ENCODE peak calls at places on chromosomes 16 and 17, in six cellular contexts. P, G, T, Q, B and J are unnamed samples.

GRCh38 chr16:1202274-1202673 is 22.8 kb downstream of the TPSG1 start:
- DNase-seq in P (no peak), G (no peak), T (no peak), Q (no peak), B (no peak), J (no peak)

GRCh38 chr16:87383522-87384161 is at the start of gene FBXO31:
- DNase-seq in P (peak), G (peak), T (peak), Q (peak), B (peak), J (peak)

GRCh38 chr17:17372856-17373520 is 69.8 kb downstream of the NT5M start:
- DNase-seq in P (no peak), G (no peak), T (no peak), Q (no peak), B (no peak), J (no peak)

GRCh38 chr16:7182510-7183109 is 150.0 kb upstream of the RBFOX1 start:
- DNase-seq in P (no peak), G (no peak), T (no peak), Q (no peak), B (no peak), J (peak)

GRCh38 chr16:14284930-14285541 is 213.9 kb downstream of the MRTFB start:
- DNase-seq in P (no peak), G (peak), T (peak), Q (no peak), B (no peak), J (no peak)

GRCh38 chr17:73350864-73351263 is 39.1 kb upstream of the CDC42EP4 start:
- DNase-seq in P (no peak), G (no peak), T (no peak), Q (no peak), B (no peak), J (no peak)

GRCh38 chr17:35981908-35982330 is 622 bp upstream of the CCL16 start:
- DNase-seq in P (no peak), G (no peak), T (no peak), Q (no peak), B (no peak), J (no peak)

GRCh38 chr16:35752773-35753558 is 2293.6 kb downstream of the TP53TG3F start:
- DNase-seq in P (no peak), G (no peak), T (no peak), Q (no peak), B (no peak), J (no peak)

GRCh38 chr17:42673885-42674754 is 2.7 kb downstream of the PLEKHH3 start:
- DNase-seq in P (peak), G (no peak), T (peak), Q (no peak), B (no peak), J (peak)

GRCh38 chr16:29745853-29746345 is at the start of gene C16orf54:
- DNase-seq in P (no peak), G (no peak), T (no peak), Q (no peak), B (peak), J (no peak)

GRCh38 chr17:38443356-38444026 is 15.2 kb downstream of the ARHGAP23 start:
- DNase-seq in P (no peak), G (no peak), T (no peak), Q (no peak), B (peak), J (no peak)

GRCh38 chr16:67395105-67395457 is 1.8 kb upstream of the TPPP3 start:
- DNase-seq in P (no peak), G (no peak), T (no peak), Q (no peak), B (no peak), J (no peak)

GRCh38 chr17:55852734-55853133 is 101.9 kb downstream of the PCTP start:
- DNase-seq in P (no peak), G (no peak), T (no peak), Q (no peak), B (no peak), J (no peak)

GRCh38 chr17:51422634-51423033 is 162.3 kb downstream of the UTP18 start:
- DNase-seq in P (no peak), G (no peak), T (peak), Q (no peak), B (no peak), J (no peak)

GRCh38 chr16:56327929-56328258 is 97.5 kb downstream of the AMFR start:
- DNase-seq in P (no peak), G (no peak), T (no peak), Q (no peak), B (no peak), J (no peak)

GRCh38 chr17:57256708-57257112 is 387 bp downstream of the MSI2 start:
- DNase-seq in P (no peak), G (no peak), T (peak), Q (no peak), B (no peak), J (peak)

GRCh38 chr16:24013733-24014645 is 178.2 kb downstream of the PRKCB start:
- DNase-seq in P (no peak), G (no peak), T (peak), Q (no peak), B (peak), J (no peak)

GRCh38 chr17:383771-384621 is 31.4 kb upstream of the RPH3AL start:
- DNase-seq in P (no peak), G (no peak), T (no peak), Q (no peak), B (no peak), J (no peak)

GRCh38 chr16:27759947-27760844 is 210.3 kb downstream of the KATNIP start:
- DNase-seq in P (no peak), G (no peak), T (no peak), Q (no peak), B (no peak), J (peak)

GRCh38 chr16:10813123-10813455 is 5.5 kb downstream of the TVP23A start:
- DNase-seq in P (no peak), G (no peak), T (no peak), Q (no peak), B (no peak), J (no peak)

GRCh38 chr16:23512168-23512695 is 1.9 kb upstream of the GGA2 start:
- DNase-seq in P (no peak), G (no peak), T (no peak), Q (no peak), B (no peak), J (peak)

GRCh38 chr16:67843343-67843765 is 1.2 kb downstream of the THAP11 start:
- DNase-seq in P (peak), G (no peak), T (no peak), Q (no peak), B (no peak), J (no peak)

GRCh38 chr17:6640536-6641373 is at the start of the genes KIAA0753 and TXNDC17:
- DNase-seq in P (peak), G (peak), T (peak), Q (peak), B (peak), J (peak)

GRCh38 chr17:6641374-6641818 is 536 bp downstream of the TXNDC17 start:
- DNase-seq in P (no peak), G (no peak), T (no peak), Q (peak), B (no peak), J (peak)

GRCh38 chr17:6639014-6639650 is 1.4 kb downstream of the KIAA0753 start:
- DNase-seq in P (no peak), G (no peak), T (no peak), Q (no peak), B (no peak), J (peak)

GRCh38 chr17:6638046-6638908 is 2.2 kb downstream of the KIAA0753 start:
- DNase-seq in P (no peak), G (no peak), T (no peak), Q (no peak), B (no peak), J (no peak)

GRCh38 chr17:6639651-6640535 is 618 bp downstream of the KIAA0753 start:
- DNase-seq in P (peak), G (no peak), T (peak), Q (no peak), B (no peak), J (peak)
- TF ChIP-seq RAD21 in P (no peak), G (no peak), T (no peak), Q (no peak), B (no peak), J (no peak)

GRCh38 chr17:82732118-82732743 is 3.2 kb upstream of the FN3K start:
- DNase-seq in P (no peak), G (no peak), T (no peak), Q (no peak), B (no peak), J (no peak)
- TF ChIP-seq RAD21 in P (no peak), G (no peak), T (no peak), Q (no peak), B (no peak), J (no peak)

DNA sequence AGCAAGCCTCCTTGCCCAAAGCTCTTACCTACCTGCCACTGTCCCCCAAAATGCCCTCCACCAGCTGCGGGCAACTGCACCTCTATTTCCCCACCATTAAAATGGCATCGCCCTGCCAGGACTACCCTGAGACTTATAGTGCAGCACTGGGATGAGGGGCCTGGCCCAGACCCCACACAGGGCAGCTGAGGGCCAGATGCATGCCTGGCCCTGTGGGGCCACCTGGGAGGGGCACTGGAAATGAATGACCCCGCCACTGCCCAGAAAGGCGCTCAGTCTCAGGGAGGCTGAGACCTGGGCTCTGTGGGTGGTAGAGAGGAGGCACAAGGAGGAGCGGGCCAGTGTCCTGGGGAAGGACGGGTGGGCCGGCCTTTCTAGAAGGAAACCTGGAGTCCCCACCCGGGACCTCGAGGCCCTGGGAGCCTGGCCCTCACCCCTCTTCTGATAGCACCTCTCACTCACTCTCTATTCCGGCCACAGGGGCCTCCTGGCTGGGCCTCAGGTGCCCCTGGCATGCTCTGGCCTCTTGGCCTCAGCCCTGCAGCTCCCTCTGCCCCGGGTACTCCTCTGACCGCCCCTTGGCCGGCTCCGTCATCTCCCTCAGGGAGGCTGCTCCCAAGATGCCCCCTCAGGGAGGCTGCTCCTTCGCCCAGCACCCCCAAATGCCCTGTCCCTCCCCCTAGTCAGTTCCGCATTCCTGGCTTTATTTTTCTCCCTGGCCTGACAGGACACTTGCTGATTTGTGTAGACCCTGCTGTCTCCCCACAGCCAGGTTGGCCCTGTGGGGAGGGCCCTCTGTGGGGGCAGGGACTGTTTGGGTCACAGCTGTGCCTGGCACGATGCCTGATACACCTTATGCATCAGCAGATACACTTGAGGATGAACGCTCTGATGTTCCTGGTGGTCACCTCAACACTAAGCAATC is 27.1 kb downstream of the KATNB1 start:
- DNase-seq in P (no peak), G (no peak), T (no peak), Q (no peak), B (no peak), J (no peak)
- TF ChIP-seq RAD21 in P (no peak), G (no peak), T (no peak), Q (no peak), B (no peak), J (no peak)

GRCh38 chr16:86044881-86045600 is 146.1 kb downstream of the IRF8 start:
- DNase-seq in P (no peak), G (no peak), T (no peak), Q (no peak), B (no peak), J (no peak)

GRCh38 chr16:86042996-86043725 is 144.2 kb downstream of the IRF8 start:
- DNase-seq in P (no peak), G (no peak), T (no peak), Q (no peak), B (no peak), J (no peak)

GRCh38 chr16:86045601-86045971 is 146.6 kb downstream of the IRF8 start:
- DNase-seq in P (no peak), G (no peak), T (no peak), Q (no peak), B (no peak), J (no peak)

GRCh38 chr16:86046026-86046713 is 147.2 kb downstream of the IRF8 start:
- DNase-seq in P (no peak), G (no peak), T (no peak), Q (no peak), B (no peak), J (no peak)

GRCh38 chr16:86044241-86044671 is 145.3 kb downstream of the IRF8 start:
- DNase-seq in P (peak), G (peak), T (peak), Q (peak), B (no peak), J (peak)
- TF ChIP-seq RAD21 in P (peak), G (peak), T (no peak), Q (peak), B (peak), J (peak)

GRCh38 chr17:50076221-50076590 is 18.9 kb upstream of the PDK2 start:
- DNase-seq in P (no peak), G (no peak), T (no peak), Q (no peak), B (no peak), J (no peak)
- TF ChIP-seq RAD21 in P (no peak), G (no peak), T (no peak), Q (no peak), B (no peak), J (no peak)

DNA sequence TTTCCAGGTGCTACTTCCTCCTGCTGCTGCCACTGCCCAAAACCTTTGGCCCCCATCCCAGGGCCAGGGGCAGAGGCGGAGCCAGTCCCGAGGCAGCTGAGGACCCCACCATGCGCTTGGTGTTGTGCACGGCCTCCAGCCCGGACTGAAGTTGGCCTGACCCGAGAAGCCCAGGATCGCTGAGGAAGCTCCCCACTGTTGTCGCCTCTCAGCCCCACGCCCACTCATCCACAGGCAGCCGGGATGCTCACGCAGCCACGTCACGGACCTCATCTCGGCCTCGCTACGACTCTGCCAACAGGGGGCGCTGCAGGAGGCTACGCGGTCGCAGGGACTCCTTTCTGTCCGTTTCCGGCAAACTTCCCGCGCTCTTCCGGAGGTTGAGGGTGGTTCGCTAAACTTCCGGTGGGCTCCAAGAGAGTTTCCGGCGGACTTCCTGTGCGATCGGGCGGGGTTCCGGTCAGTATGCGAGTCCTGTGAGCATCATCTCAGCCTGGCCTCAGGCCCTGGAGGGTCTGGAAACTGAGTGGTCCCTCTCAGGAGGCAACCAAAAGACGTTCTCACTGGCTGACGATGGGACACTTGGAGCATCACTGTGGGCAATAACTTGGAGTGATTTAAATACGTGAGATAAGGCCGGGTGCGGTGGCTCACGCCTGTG is 12.4 kb downstream of the ZG16B start:
- DNase-seq in P (no peak), G (peak), T (peak), Q (no peak), B (no peak), J (peak)
- TF ChIP-seq RAD21 in P (peak), G (no peak), T (no peak), Q (peak), B (no peak), J (peak)

GRCh38 chr17:8649157-8650118 is 18.9 kb upstream of the MYH10 start:
- DNase-seq in P (peak), G (no peak), T (no peak), Q (no peak), B (no peak), J (no peak)
- TF ChIP-seq RAD21 in P (no peak), G (no peak), T (no peak), Q (no peak), B (no peak), J (no peak)

GRCh38 chr17:49495842-49496182 is 719 bp downstream of the NGFR start:
- DNase-seq in P (no peak), G (no peak), T (no peak), Q (no peak), B (no peak), J (no peak)

GRCh38 chr17:49496183-49496865 is 1.2 kb downstream of the NGFR start:
- DNase-seq in P (peak), G (no peak), T (peak), Q (no peak), B (no peak), J (peak)

GRCh38 chr17:49496866-49497146 is 1.7 kb downstream of the NGFR start:
- DNase-seq in P (no peak), G (no peak), T (no peak), Q (no peak), B (no peak), J (no peak)

GRCh38 chr17:49497147-49498036 is 2.3 kb downstream of the NGFR start:
- DNase-seq in P (peak), G (no peak), T (no peak), Q (no peak), B (no peak), J (no peak)

GRCh38 chr17:49498037-49498615 is 3.0 kb downstream of the NGFR start:
- DNase-seq in P (no peak), G (no peak), T (peak), Q (no peak), B (no peak), J (no peak)
- TF ChIP-seq RAD21 in P (no peak), G (no peak), T (no peak), Q (peak), B (no peak), J (no peak)

GRCh38 chr16:73170587-73170986 is 122.7 kb upstream of the ZFHX3 start:
- DNase-seq in P (no peak), G (no peak), T (no peak), Q (no peak), B (no peak), J (no peak)

GRCh38 chr16:73163238-73163795 is 115.4 kb upstream of the ZFHX3 start:
- DNase-seq in P (no peak), G (no peak), T (no peak), Q (no peak), B (no peak), J (no peak)

GRCh38 chr16:73171380-73171779 is 123.5 kb upstream of the ZFHX3 start:
- DNase-seq in P (no peak), G (no peak), T (no peak), Q (no peak), B (no peak), J (no peak)

GRCh38 chr16:73166394-73166971 is 118.6 kb upstream of the ZFHX3 start:
- DNase-seq in P (no peak), G (no peak), T (no peak), Q (no peak), B (no peak), J (no peak)

GRCh38 chr16:73166972-73167550 is 119.1 kb upstream of the ZFHX3 start:
- DNase-seq in P (no peak), G (no peak), T (no peak), Q (no peak), B (no peak), J (no peak)
- TF ChIP-seq RAD21 in P (no peak), G (no peak), T (no peak), Q (no peak), B (no peak), J (no peak)

GRCh38 chr16:48188449-48189102 is 32.8 kb upstream of the ABCC12 start:
- DNase-seq in P (no peak), G (no peak), T (no peak), Q (no peak), B (peak), J (no peak)

GRCh38 chr16:48180868-48181480 is 25.2 kb upstream of the ABCC12 start:
- DNase-seq in P (no peak), G (no peak), T (no peak), Q (no peak), B (no peak), J (no peak)

GRCh38 chr16:48182979-48183537 is 27.3 kb upstream of the ABCC12 start:
- DNase-seq in P (no peak), G (no peak), T (no peak), Q (no peak), B (peak), J (no peak)

DNA sequence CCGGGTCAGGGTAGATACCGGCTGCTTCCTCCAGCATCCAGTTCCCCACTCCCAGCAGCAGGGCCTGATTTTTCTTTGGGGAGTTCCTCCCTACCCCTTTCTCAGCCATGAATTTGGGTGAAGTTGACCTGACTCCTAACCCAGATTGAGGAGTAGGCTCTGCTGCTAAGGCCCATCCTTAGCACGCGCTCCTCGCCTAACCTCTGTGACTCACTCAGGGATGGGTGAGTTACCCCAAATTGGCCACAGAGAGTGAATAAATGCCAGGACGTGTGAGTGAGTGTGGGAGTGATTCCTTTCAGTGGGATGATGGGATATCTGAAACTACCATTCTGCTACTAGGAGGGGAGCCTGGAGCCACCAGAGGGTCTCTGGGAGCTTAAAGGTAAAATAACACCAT is 28.9 kb upstream of the ABCC12 start:
- DNase-seq in P (no peak), G (no peak), T (no peak), Q (no peak), B (no peak), J (no peak)
- TF ChIP-seq RAD21 in P (no peak), G (no peak), T (no peak), Q (no peak), B (no peak), J (no peak)